ENCODE peak calls at places on chromosomes 2 and 18, in ten cellular contexts. One of them, this sample, is unnamed.
A peak's percentile ranks its signal among the peaks of the same experiment; 100 is the strongest.

GRCh38 chr2:138271467-138271866 is 230.1 kb upstream of the SPOPL start:
- DNase-seq in stomach: no peak
- DNase-seq in Peyer's patch: no peak
- DNase-seq in hepatocyte: no peak
- DNase-seq in gastrocnemius medialis: no peak
- DNase-seq in thoracic aorta: no peak
- DNase-seq in psoas muscle: no peak
- DNase-seq in IMR-90: no peak
- DNase-seq in transverse colon: no peak
- DNase-seq in H1: no peak
- DNase-seq in this sample: no peak

GRCh38 chr2:66497706-66498596 is 63.0 kb downstream of the MEIS1 start:
- DNase-seq in stomach: no peak
- DNase-seq in Peyer's patch: no peak
- DNase-seq in hepatocyte: no peak
- DNase-seq in gastrocnemius medialis: no peak
- DNase-seq in thoracic aorta: no peak
- DNase-seq in psoas muscle: no peak
- DNase-seq in IMR-90: no peak
- DNase-seq in transverse colon: no peak
- DNase-seq in H1: no peak
- DNase-seq in this sample: no peak

GRCh38 chr2:158232476-158232875 is 130.8 kb downstream of the UPP2 start:
- DNase-seq in stomach: no peak
- DNase-seq in Peyer's patch: no peak
- DNase-seq in hepatocyte: peak; percentile 19
- DNase-seq in gastrocnemius medialis: no peak
- DNase-seq in thoracic aorta: no peak
- DNase-seq in psoas muscle: no peak
- DNase-seq in IMR-90: no peak
- DNase-seq in transverse colon: no peak
- DNase-seq in H1: no peak
- DNase-seq in this sample: no peak

GRCh38 chr2:95730813-95731212 is 139.0 kb downstream of the TRIM43 start:
- DNase-seq in stomach: no peak
- DNase-seq in Peyer's patch: no peak
- DNase-seq in hepatocyte: no peak
- DNase-seq in gastrocnemius medialis: no peak
- DNase-seq in thoracic aorta: no peak
- DNase-seq in psoas muscle: no peak
- DNase-seq in IMR-90: no peak
- DNase-seq in transverse colon: no peak
- DNase-seq in H1: no peak
- DNase-seq in this sample: no peak

GRCh38 chr2:238582159-238582558 is 155.4 kb downstream of the ASB1 start:
- DNase-seq in stomach: no peak
- DNase-seq in Peyer's patch: no peak
- DNase-seq in hepatocyte: no peak
- DNase-seq in gastrocnemius medialis: no peak
- DNase-seq in thoracic aorta: no peak
- DNase-seq in psoas muscle: no peak
- DNase-seq in IMR-90: peak; percentile 27
- DNase-seq in transverse colon: no peak
- DNase-seq in H1: no peak
- DNase-seq in this sample: no peak

GRCh38 chr2:231001036-231001435 is 5.1 kb downstream of the SPATA3 start:
- DNase-seq in stomach: no peak
- DNase-seq in Peyer's patch: no peak
- DNase-seq in hepatocyte: no peak
- DNase-seq in gastrocnemius medialis: no peak
- DNase-seq in thoracic aorta: no peak
- DNase-seq in psoas muscle: no peak
- DNase-seq in IMR-90: no peak
- DNase-seq in transverse colon: no peak
- DNase-seq in H1: no peak
- DNase-seq in this sample: no peak

GRCh38 chr18:31450409-31450808 is 2.9 kb downstream of the DSG3 start:
- DNase-seq in stomach: no peak
- DNase-seq in Peyer's patch: no peak
- DNase-seq in hepatocyte: no peak
- DNase-seq in gastrocnemius medialis: no peak
- DNase-seq in thoracic aorta: no peak
- DNase-seq in psoas muscle: no peak
- DNase-seq in IMR-90: no peak
- DNase-seq in transverse colon: no peak
- DNase-seq in H1: no peak
- DNase-seq in this sample: no peak

GRCh38 chr18:32610116-32610630 is 139.5 kb upstream of the GAREM1 start:
- DNase-seq in stomach: no peak
- DNase-seq in Peyer's patch: no peak
- DNase-seq in hepatocyte: no peak
- DNase-seq in gastrocnemius medialis: no peak
- DNase-seq in thoracic aorta: no peak
- DNase-seq in psoas muscle: no peak
- DNase-seq in IMR-90: no peak
- DNase-seq in transverse colon: no peak
- DNase-seq in H1: no peak
- DNase-seq in this sample: no peak

DNA sequence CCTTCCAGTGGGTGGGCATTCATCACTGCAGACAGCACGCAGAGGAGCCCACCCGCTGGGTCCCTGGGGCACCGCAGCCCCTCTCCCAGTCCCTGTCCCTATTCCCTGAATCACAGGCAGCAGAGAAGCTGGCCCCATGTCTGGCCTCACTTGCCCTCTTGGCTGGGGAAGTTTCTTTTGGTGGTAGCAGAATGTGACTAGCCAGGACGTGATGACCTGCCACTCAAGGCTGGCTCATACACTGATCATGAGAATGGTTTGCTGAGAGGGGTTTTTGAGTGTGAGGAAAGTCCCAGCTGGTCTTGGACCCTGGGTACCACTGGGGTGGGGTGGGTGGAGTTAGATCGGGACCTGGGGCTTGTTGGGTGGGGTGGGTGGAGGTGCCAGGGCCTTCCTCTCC is 29.0 kb upstream of the FOSL2 start:
- DNase-seq in stomach: no peak
- DNase-seq in Peyer's patch: no peak
- DNase-seq in hepatocyte: no peak
- DNase-seq in gastrocnemius medialis: no peak
- DNase-seq in thoracic aorta: no peak
- DNase-seq in psoas muscle: no peak
- DNase-seq in IMR-90: no peak
- DNase-seq in transverse colon: no peak
- DNase-seq in H1: no peak
- DNase-seq in this sample: no peak
- H3K4me1 ChIP-seq in stomach: peaks cover 91% of the 10 kb centered on the region
- H3K4me1 ChIP-seq in Peyer's patch: peaks cover 23% of the 10 kb centered on the region
- H3K4me1 ChIP-seq in hepatocyte: peaks cover 36% of the 10 kb centered on the region
- H3K4me1 ChIP-seq in gastrocnemius medialis: peaks cover 11% of the 10 kb centered on the region
- H3K4me1 ChIP-seq in thoracic aorta: no peaks in the 10 kb centered on the region
- H3K4me1 ChIP-seq in psoas muscle: peaks cover 18% of the 10 kb centered on the region
- H3K4me1 ChIP-seq in IMR-90: peaks cover 7% of the 10 kb centered on the region
- H3K4me1 ChIP-seq in transverse colon: peaks cover 37% of the 10 kb centered on the region
- H3K4me1 ChIP-seq in H1: no peaks in the 10 kb centered on the region
- H3K4me1 ChIP-seq in this sample: peaks cover 42% of the 10 kb centered on the region

GRCh38 chr18:55861266-55861665 is 273.3 kb upstream of the TCF4 start:
- DNase-seq in stomach: no peak
- DNase-seq in Peyer's patch: no peak
- DNase-seq in hepatocyte: peak; percentile 15
- DNase-seq in gastrocnemius medialis: no peak
- DNase-seq in thoracic aorta: no peak
- DNase-seq in psoas muscle: no peak
- DNase-seq in IMR-90: peak; percentile 60
- DNase-seq in transverse colon: no peak
- DNase-seq in H1: no peak
- DNase-seq in this sample: no peak

GRCh38 chr18:55858661-55859111 is 270.7 kb upstream of the TCF4 start:
- DNase-seq in stomach: no peak
- DNase-seq in Peyer's patch: no peak
- DNase-seq in hepatocyte: no peak
- DNase-seq in gastrocnemius medialis: no peak
- DNase-seq in thoracic aorta: no peak
- DNase-seq in psoas muscle: no peak
- DNase-seq in IMR-90: no peak
- DNase-seq in transverse colon: no peak
- DNase-seq in H1: no peak
- DNase-seq in this sample: no peak

GRCh38 chr18:55863876-55864275 is 275.9 kb upstream of the TCF4 start:
- DNase-seq in stomach: no peak
- DNase-seq in Peyer's patch: no peak
- DNase-seq in hepatocyte: peak; percentile 21
- DNase-seq in gastrocnemius medialis: no peak
- DNase-seq in thoracic aorta: no peak
- DNase-seq in psoas muscle: no peak
- DNase-seq in IMR-90: peak; percentile 40
- DNase-seq in transverse colon: no peak
- DNase-seq in H1: no peak
- DNase-seq in this sample: no peak

GRCh38 chr18:55859116-55859515 is 271.1 kb upstream of the TCF4 start:
- DNase-seq in stomach: no peak
- DNase-seq in Peyer's patch: no peak
- DNase-seq in hepatocyte: no peak
- DNase-seq in gastrocnemius medialis: no peak
- DNase-seq in thoracic aorta: no peak
- DNase-seq in psoas muscle: no peak
- DNase-seq in IMR-90: no peak
- DNase-seq in transverse colon: no peak
- DNase-seq in H1: no peak
- DNase-seq in this sample: no peak

GRCh38 chr18:55862693-55863485 is 274.9 kb upstream of the TCF4 start:
- DNase-seq in stomach: no peak
- DNase-seq in Peyer's patch: no peak
- DNase-seq in hepatocyte: no peak
- DNase-seq in gastrocnemius medialis: no peak
- DNase-seq in thoracic aorta: no peak
- DNase-seq in psoas muscle: no peak
- DNase-seq in IMR-90: no peak
- DNase-seq in transverse colon: no peak
- DNase-seq in H1: no peak
- DNase-seq in this sample: no peak
- H3K4me3 ChIP-seq in stomach: no peak overlapping the region
- H3K4me3 ChIP-seq in Peyer's patch: no peak overlapping the region
- H3K4me3 ChIP-seq in hepatocyte: no peak overlapping the region
- H3K4me3 ChIP-seq in gastrocnemius medialis: no peak overlapping the region
- H3K4me3 ChIP-seq in thoracic aorta: no peak overlapping the region
- H3K4me3 ChIP-seq in psoas muscle: peak overlapping the region; percentile 20
- H3K4me3 ChIP-seq in IMR-90: no peak overlapping the region
- H3K4me3 ChIP-seq in transverse colon: no peak overlapping the region
- H3K4me3 ChIP-seq in H1: no peak overlapping the region
- H3K4me3 ChIP-seq in this sample: no peak overlapping the region

GRCh38 chr2:56104951-56105350 is 78.8 kb upstream of the CCDC85A start:
- DNase-seq in stomach: no peak
- DNase-seq in Peyer's patch: no peak
- DNase-seq in hepatocyte: no peak
- DNase-seq in gastrocnemius medialis: no peak
- DNase-seq in thoracic aorta: no peak
- DNase-seq in psoas muscle: no peak
- DNase-seq in IMR-90: no peak
- DNase-seq in transverse colon: no peak
- DNase-seq in H1: no peak
- DNase-seq in this sample: no peak

GRCh38 chr2:56107486-56107885 is 76.3 kb upstream of the CCDC85A start:
- DNase-seq in stomach: no peak
- DNase-seq in Peyer's patch: no peak
- DNase-seq in hepatocyte: no peak
- DNase-seq in gastrocnemius medialis: no peak
- DNase-seq in thoracic aorta: no peak
- DNase-seq in psoas muscle: no peak
- DNase-seq in IMR-90: no peak
- DNase-seq in transverse colon: no peak
- DNase-seq in H1: no peak
- DNase-seq in this sample: no peak

GRCh38 chr2:56113571-56113970 is 70.2 kb upstream of the CCDC85A start:
- DNase-seq in stomach: no peak
- DNase-seq in Peyer's patch: no peak
- DNase-seq in hepatocyte: no peak
- DNase-seq in gastrocnemius medialis: no peak
- DNase-seq in thoracic aorta: no peak
- DNase-seq in psoas muscle: no peak
- DNase-seq in IMR-90: no peak
- DNase-seq in transverse colon: no peak
- DNase-seq in H1: no peak
- DNase-seq in this sample: no peak

GRCh38 chr2:56102866-56103265 is 80.9 kb upstream of the CCDC85A start:
- DNase-seq in stomach: no peak
- DNase-seq in Peyer's patch: no peak
- DNase-seq in hepatocyte: no peak
- DNase-seq in gastrocnemius medialis: no peak
- DNase-seq in thoracic aorta: no peak
- DNase-seq in psoas muscle: no peak
- DNase-seq in IMR-90: peak; percentile 6
- DNase-seq in transverse colon: no peak
- DNase-seq in H1: no peak
- DNase-seq in this sample: no peak

DNA sequence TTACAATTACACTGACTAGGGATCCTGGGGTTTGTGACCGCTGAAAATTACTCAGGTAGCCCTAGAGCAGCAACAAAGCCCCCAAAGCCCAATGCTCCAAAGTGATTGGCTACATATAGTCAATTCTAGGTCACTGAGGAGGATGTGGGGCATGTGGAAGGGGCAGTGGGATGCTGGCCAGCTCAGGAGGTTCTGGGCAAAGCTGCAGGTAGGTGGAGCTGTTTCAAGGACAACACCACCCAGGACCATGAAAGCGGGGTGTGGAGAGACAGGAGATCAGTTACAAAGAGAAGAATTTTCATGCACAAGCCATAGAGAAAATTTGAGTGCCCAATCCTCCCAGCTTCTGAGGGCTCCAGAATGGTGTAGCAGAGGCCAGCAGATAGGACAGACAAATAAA is 75.0 kb upstream of the CCDC85A start:
- DNase-seq in stomach: no peak
- DNase-seq in Peyer's patch: no peak
- DNase-seq in hepatocyte: no peak
- DNase-seq in gastrocnemius medialis: no peak
- DNase-seq in thoracic aorta: no peak
- DNase-seq in psoas muscle: no peak
- DNase-seq in IMR-90: no peak
- DNase-seq in transverse colon: no peak
- DNase-seq in H1: no peak
- DNase-seq in this sample: no peak
- TF ChIP-seq CTCF in stomach: no peak
- TF ChIP-seq CTCF in Peyer's patch: no peak
- TF ChIP-seq CTCF in hepatocyte: no peak
- TF ChIP-seq CTCF in gastrocnemius medialis: no peak
- TF ChIP-seq CTCF in thoracic aorta: no peak
- TF ChIP-seq CTCF in psoas muscle: no peak
- TF ChIP-seq CTCF in IMR-90: no peak
- TF ChIP-seq CTCF in transverse colon: no peak
- TF ChIP-seq CTCF in H1: peak; percentile 41
- TF ChIP-seq CTCF in this sample: no peak

GRCh38 chr2:27084297-27085061 is 2.1 kb upstream of the KHK start:
- DNase-seq in stomach: no peak
- DNase-seq in Peyer's patch: no peak
- DNase-seq in hepatocyte: no peak
- DNase-seq in gastrocnemius medialis: no peak
- DNase-seq in thoracic aorta: no peak
- DNase-seq in psoas muscle: no peak
- DNase-seq in IMR-90: no peak
- DNase-seq in transverse colon: no peak
- DNase-seq in H1: no peak
- DNase-seq in this sample: no peak

GRCh38 chr2:27085062-27085669 is 1.4 kb upstream of the KHK start:
- DNase-seq in stomach: no peak
- DNase-seq in Peyer's patch: no peak
- DNase-seq in hepatocyte: no peak
- DNase-seq in gastrocnemius medialis: no peak
- DNase-seq in thoracic aorta: no peak
- DNase-seq in psoas muscle: no peak
- DNase-seq in IMR-90: no peak
- DNase-seq in transverse colon: no peak
- DNase-seq in H1: no peak
- DNase-seq in this sample: no peak

GRCh38 chr2:27086090-27086721 is 366 bp upstream of the KHK start:
- DNase-seq in stomach: peak; percentile 97
- DNase-seq in Peyer's patch: peak; percentile 98
- DNase-seq in hepatocyte: peak; percentile 97
- DNase-seq in gastrocnemius medialis: peak; percentile 93
- DNase-seq in thoracic aorta: peak; percentile 72
- DNase-seq in psoas muscle: peak; percentile 96
- DNase-seq in IMR-90: peak; percentile 86
- DNase-seq in transverse colon: peak; percentile 97
- DNase-seq in H1: peak; percentile 79
- DNase-seq in this sample: peak; percentile 96

GRCh38 chr2:27086722-27087446 is at the start of gene KHK:
- DNase-seq in stomach: peak; percentile 61
- DNase-seq in Peyer's patch: peak; percentile 90
- DNase-seq in hepatocyte: peak; percentile 68
- DNase-seq in gastrocnemius medialis: peak; percentile 41
- DNase-seq in thoracic aorta: no peak
- DNase-seq in psoas muscle: no peak
- DNase-seq in IMR-90: no peak
- DNase-seq in transverse colon: peak; percentile 77
- DNase-seq in H1: no peak
- DNase-seq in this sample: peak; percentile 85

DNA sequence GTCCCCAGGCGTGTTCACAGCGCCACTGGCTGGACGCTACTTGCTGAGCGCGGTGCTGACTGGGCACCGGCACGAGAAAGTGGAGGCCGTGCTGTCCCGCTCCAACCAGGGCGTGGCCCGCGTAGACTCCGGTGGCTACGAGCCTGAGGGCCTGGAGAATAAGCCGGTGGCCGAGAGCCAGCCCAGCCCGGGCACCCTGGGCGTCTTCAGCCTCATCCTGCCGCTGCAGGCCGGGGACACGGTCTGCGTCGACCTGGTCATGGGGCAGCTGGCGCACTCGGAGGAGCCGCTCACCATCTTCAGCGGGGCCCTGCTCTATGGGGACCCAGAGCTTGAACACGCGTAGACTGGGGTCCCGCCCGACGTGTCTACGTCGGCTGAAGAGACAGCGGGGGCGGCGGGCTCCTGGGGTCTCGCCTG is 892 bp upstream of the KHK start:
- DNase-seq in stomach: peak; percentile 73
- DNase-seq in Peyer's patch: peak; percentile 90
- DNase-seq in hepatocyte: peak; percentile 84
- DNase-seq in gastrocnemius medialis: peak; percentile 84
- DNase-seq in thoracic aorta: no peak
- DNase-seq in psoas muscle: peak; percentile 81
- DNase-seq in IMR-90: peak; percentile 45
- DNase-seq in transverse colon: peak; percentile 84
- DNase-seq in H1: no peak
- DNase-seq in this sample: peak; percentile 80
- H3K4me1 ChIP-seq in stomach: peaks cover 63% of the 10 kb centered on the region
- H3K4me1 ChIP-seq in Peyer's patch: peaks cover 3% of the 10 kb centered on the region
- H3K4me1 ChIP-seq in hepatocyte: peaks cover 18% of the 10 kb centered on the region
- H3K4me1 ChIP-seq in gastrocnemius medialis: peaks cover 26% of the 10 kb centered on the region
- H3K4me1 ChIP-seq in thoracic aorta: peaks cover 61% of the 10 kb centered on the region
- H3K4me1 ChIP-seq in psoas muscle: peaks cover 24% of the 10 kb centered on the region
- H3K4me1 ChIP-seq in IMR-90: peaks cover 11% of the 10 kb centered on the region
- H3K4me1 ChIP-seq in transverse colon: peaks cover 43% of the 10 kb centered on the region
- H3K4me1 ChIP-seq in H1: peaks cover 10% of the 10 kb centered on the region
- H3K4me1 ChIP-seq in this sample: peaks cover 33% of the 10 kb centered on the region

This sample was measured in mucosa of descending colon.